ENCODE peak calls at places on chromosomes 16 and 17, in eight cellular contexts. T, S, W, X, J, M, G and R are unnamed samples. For H3K4me1, the result is how much of the 10 kb centered on the place peaks cover.

GRCh38 chr16:56121156-56121500 is 70.2 kb upstream of the GNAO1 start:
- DNase-seq in T (no peak), S (no peak), W (no peak), X (no peak), J (no peak), M (no peak), G (no peak), R (no peak)

GRCh38 chr17:11305524-11305923 is 64.5 kb downstream of the SHISA6 start:
- DNase-seq in T (no peak), S (no peak), W (no peak), X (no peak), J (no peak), M (no peak), G (no peak), R (no peak)

GRCh38 chr16:1194665-1195392 is 30.2 kb downstream of the TPSG1 start:
- DNase-seq in T (no peak), S (peak), W (no peak), X (no peak), J (no peak), M (no peak), G (no peak), R (no peak)

GRCh38 chr16:85800321-85800669 is 800 bp downstream of the COX4I1 start:
- DNase-seq in T (no peak), S (peak), W (no peak), X (no peak), J (no peak), M (no peak), G (no peak), R (no peak)

GRCh38 chr17:73091770-73092517 is 544 bp downstream of the SLC39A11 start:
- DNase-seq in T (no peak), S (peak), W (no peak), X (no peak), J (no peak), M (peak), G (no peak), R (no peak)

GRCh38 chr16:29806641-29807425 is 504 bp downstream of the MAZ start:
- DNase-seq in T (no peak), S (peak), W (peak), X (no peak), J (peak), M (peak), G (no peak), R (peak)

GRCh38 chr17:62048262-62048661 is 16.8 kb downstream of the MED13 start:
- DNase-seq in T (no peak), S (no peak), W (no peak), X (no peak), J (no peak), M (no peak), G (no peak), R (no peak)

GRCh38 chr17:68036304-68037147 is 991 bp downstream of the KPNA2 start:
- DNase-seq in T (no peak), S (no peak), W (no peak), X (no peak), J (no peak), M (no peak), G (no peak), R (no peak)

DNA sequence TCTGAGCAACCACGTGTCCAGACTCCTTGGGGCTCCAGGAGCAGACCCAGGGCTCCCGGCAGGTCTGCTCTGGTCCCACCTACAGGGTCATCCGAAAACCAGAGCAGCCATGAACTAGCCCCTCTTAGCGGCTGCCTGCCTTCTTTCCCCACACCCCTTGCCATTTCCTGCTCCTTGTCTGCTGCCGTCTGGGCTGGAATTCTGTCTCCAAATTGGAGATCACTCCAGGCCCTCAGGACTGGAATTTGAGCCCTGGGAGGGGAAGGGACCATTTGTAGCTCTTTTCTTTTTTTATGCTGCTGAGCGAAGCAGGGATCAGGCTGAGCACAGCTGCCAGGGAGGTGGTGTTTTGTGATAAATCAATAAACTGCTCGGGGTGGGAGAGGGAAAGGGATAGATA is 257.4 kb downstream of the ENGASE start:
- DNase-seq in T (no peak), S (no peak), W (no peak), X (no peak), J (no peak), M (no peak), G (no peak), R (no peak)
- H3K27ac ChIP-seq in T (no peak), S (no peak), W (no peak), X (no peak), J (no peak), M (no peak), G (no peak), R (no peak)

GRCh38 chr17:77387891-77388290 is 247.1 kb downstream of the SEC14L1 start:
- DNase-seq in T (no peak), S (no peak), W (no peak), X (no peak), J (no peak), M (no peak), G (no peak), R (no peak)

GRCh38 chr17:77386502-77387192 is 245.9 kb downstream of the SEC14L1 start:
- DNase-seq in T (no peak), S (peak), W (no peak), X (no peak), J (no peak), M (no peak), G (no peak), R (no peak)

GRCh38 chr17:77388384-77389306 is 247.9 kb downstream of the SEC14L1 start:
- DNase-seq in T (no peak), S (no peak), W (no peak), X (no peak), J (no peak), M (no peak), G (no peak), R (no peak)

GRCh38 chr17:77383613-77384608 is 243.1 kb downstream of the SEC14L1 start:
- DNase-seq in T (no peak), S (no peak), W (no peak), X (no peak), J (no peak), M (peak), G (no peak), R (peak)

DNA sequence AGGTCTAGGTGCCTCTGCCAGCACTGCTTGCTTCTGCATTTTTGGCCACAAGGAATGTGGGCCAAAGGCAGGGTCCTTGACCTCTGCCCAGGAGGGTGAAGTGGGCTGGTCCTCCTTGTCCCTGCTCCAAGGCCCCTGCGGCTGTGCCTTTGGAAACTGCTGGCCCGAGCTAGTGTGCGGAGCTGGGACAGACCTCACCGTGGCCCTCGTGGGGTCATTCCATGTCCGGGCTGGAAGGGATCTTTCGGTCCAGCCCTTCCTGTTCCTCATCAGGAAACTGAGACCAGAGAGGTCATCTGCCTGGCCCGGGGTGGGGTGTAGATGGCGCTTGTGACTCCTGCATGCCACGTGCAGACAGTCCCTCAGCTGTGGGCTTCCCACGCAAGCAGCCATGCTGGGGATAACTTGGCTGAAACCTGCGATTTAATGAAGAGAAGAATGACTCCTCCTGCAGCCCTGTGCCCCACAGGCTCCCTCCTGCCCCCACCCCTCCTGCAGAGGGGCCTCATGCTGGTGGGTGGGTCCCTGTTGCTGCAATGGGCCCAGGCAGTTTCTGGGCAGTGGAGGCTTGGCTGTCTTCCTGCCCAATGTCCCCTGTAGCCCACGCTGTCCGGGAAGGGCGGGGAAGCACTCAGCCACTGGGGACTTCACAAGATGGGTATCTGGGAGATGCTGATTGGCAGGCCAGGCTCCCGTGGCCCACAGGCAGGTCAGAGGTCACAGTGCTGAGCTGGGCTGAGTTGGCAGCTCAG is 245.2 kb downstream of the SEC14L1 start:
- DNase-seq in T (no peak), S (peak), W (no peak), X (peak), J (peak), M (no peak), G (no peak), R (peak)
- H3K4me1 ChIP-seq in T (half or more), S (half or more), W (half or more), X (half or more), J (half or more), M (half or more), G (under half), R (half or more)

GRCh38 chr16:57190136-57190535 is 4.0 kb downstream of the RSPRY1 start:
- DNase-seq in T (no peak), S (no peak), W (no peak), X (no peak), J (no peak), M (no peak), G (no peak), R (no peak)
- H3K27ac ChIP-seq in T (peak), S (no peak), W (no peak), X (no peak), J (no peak), M (no peak), G (no peak), R (no peak)

GRCh38 chr16:68267612-68268405 is 3.5 kb downstream of the SLC7A6 start:
- DNase-seq in T (no peak), S (peak), W (no peak), X (no peak), J (no peak), M (no peak), G (no peak), R (no peak)

GRCh38 chr16:68259421-68259820 is 4.9 kb upstream of the SLC7A6 start:
- DNase-seq in T (no peak), S (no peak), W (no peak), X (no peak), J (no peak), M (no peak), G (no peak), R (peak)

GRCh38 chr16:68263559-68264127 is 683 bp upstream of the SLC7A6 start:
- DNase-seq in T (no peak), S (no peak), W (no peak), X (no peak), J (no peak), M (no peak), G (no peak), R (no peak)

GRCh38 chr16:68265078-68265925 is 976 bp downstream of the SLC7A6 start:
- DNase-seq in T (peak), S (peak), W (peak), X (peak), J (peak), M (peak), G (peak), R (peak)

DNA sequence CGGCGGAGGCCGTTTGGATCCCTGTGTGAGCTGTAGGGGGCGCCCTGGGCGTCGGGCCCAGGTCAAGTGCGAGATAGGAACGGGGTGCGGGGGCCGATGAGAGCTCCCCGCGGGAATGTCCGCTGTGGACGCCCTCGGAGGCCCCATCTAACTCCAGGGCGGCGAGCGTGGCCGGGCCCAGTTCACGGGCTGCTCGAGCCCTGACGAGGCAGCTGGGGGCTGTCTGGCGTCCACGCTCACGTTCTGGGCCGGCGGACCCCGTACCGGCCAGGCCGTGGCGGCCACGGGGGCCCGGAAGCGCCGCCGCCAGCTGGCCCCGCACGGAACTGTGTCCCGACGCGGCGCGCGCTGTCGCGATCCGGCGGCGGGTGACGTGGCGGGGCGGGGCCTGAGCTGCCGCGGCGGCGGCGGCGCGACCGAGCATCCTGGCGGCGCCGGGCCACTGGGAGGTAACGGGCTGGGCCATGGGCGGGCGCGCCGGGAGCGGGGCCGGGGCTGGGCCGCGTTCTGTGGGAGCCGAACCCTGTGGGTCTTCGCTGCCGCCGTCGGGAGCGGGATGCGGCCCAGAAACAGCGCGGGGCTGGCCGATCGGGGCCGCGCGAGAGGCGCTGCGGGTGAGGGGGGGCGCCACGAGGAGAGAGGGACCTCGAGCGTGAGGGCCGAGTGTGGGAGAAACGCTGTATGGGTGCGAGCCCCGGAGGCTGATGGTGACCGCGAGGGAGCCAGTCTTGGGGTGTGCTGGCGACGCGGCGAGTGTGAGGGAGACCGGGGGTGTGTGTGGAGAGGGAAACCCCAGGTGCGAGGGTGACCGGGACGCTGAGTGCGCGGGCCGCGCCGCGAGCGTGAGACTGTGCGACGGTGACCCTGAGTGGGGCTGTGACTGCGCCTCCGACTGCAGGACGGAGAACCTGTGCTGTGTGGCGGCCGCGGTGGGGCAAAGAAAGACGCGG is at the start of gene SLC7A6:
- DNase-seq in T (peak), S (peak), W (peak), X (peak), J (peak), M (peak), G (peak), R (peak)
- H3K4me1 ChIP-seq in T (under half), S (under half), W (under half), X (under half), J (under half), M (half or more), G (under half), R (under half)